ENCODE peak calls at places on chromosomes 3 and 15, in eight cellular contexts. S, X, R, B, C, F, A and K are unnamed samples.
A peak's percentile ranks its signal among the peaks of the same experiment; 100 is the strongest.

GRCh38 chr3:27345493-27345892 is 23.7 kb downstream of the NEK10 start:
- DNase-seq in B (no peak), X (no peak), R (peak; percentile 48), F (no peak), A (no peak), C (no peak), S (no peak), K (no peak)

GRCh38 chr3:102741694-102742093 is 306.9 kb downstream of the ZPLD1 start:
- DNase-seq in X (no peak), C (no peak), R (no peak), F (no peak), S (no peak), B (no peak), A (no peak), K (no peak)

GRCh38 chr3:9064853-9065252 is 101.6 kb upstream of the RAD18 start:
- DNase-seq in R (no peak), A (no peak), X (no peak), C (no peak), S (peak; percentile 12), F (no peak), B (no peak), K (no peak)

GRCh38 chr15:66931768-66932633 is 133.4 kb upstream of the SMAD3 start:
- DNase-seq in C (peak; percentile 52), X (peak; percentile 85), R (peak; percentile 84), B (no peak), F (no peak), S (peak; percentile 72), A (no peak), K (peak; percentile 78)

GRCh38 chr3:9749333-9749662 is 454 bp upstream of the OGG1 start:
- DNase-seq in R (no peak), S (no peak), B (no peak), C (no peak), A (no peak), F (no peak), X (no peak), K (no peak)

GRCh38 chr3:94936023-94936580 is 873.2 kb downstream of the NSUN3 start:
- DNase-seq in S (no peak), A (no peak), F (no peak), R (peak; percentile 69), X (no peak), C (no peak), B (no peak), K (no peak)

GRCh38 chr3:49591615-49592014 is 37.3 kb downstream of the BSN start:
- DNase-seq in B (no peak), C (no peak), R (no peak), A (no peak), X (no peak), F (no peak), S (no peak), K (no peak)

GRCh38 chr15:98384328-98385029 is 263.9 kb upstream of the IGF1R start:
- DNase-seq in B (no peak), A (no peak), C (no peak), R (no peak), F (no peak), S (no peak), X (no peak), K (no peak)

GRCh38 chr3:171791695-171792082 is 18.6 kb downstream of the PLD1 start:
- DNase-seq in S (peak; percentile 19), C (no peak), A (no peak), B (no peak), R (peak; percentile 75), X (no peak), F (no peak), K (no peak)

GRCh38 chr3:13747627-13748026 is 132.2 kb downstream of the WNT7A start:
- DNase-seq in F (no peak), C (no peak), R (no peak), A (no peak), S (no peak), B (no peak), X (no peak), K (no peak)

GRCh38 chr3:13748500-13748899 is 131.4 kb downstream of the WNT7A start:
- DNase-seq in R (no peak), X (no peak), S (no peak), C (no peak), F (no peak), A (no peak), B (no peak), K (no peak)

GRCh38 chr3:13750731-13751130 is 129.1 kb downstream of the WNT7A start:
- DNase-seq in C (no peak), S (no peak), F (no peak), B (no peak), A (no peak), X (no peak), R (no peak), K (no peak)

GRCh38 chr3:13750215-13750614 is 129.7 kb downstream of the WNT7A start:
- DNase-seq in F (no peak), A (no peak), B (no peak), R (no peak), S (no peak), C (no peak), X (no peak), K (no peak)

DNA sequence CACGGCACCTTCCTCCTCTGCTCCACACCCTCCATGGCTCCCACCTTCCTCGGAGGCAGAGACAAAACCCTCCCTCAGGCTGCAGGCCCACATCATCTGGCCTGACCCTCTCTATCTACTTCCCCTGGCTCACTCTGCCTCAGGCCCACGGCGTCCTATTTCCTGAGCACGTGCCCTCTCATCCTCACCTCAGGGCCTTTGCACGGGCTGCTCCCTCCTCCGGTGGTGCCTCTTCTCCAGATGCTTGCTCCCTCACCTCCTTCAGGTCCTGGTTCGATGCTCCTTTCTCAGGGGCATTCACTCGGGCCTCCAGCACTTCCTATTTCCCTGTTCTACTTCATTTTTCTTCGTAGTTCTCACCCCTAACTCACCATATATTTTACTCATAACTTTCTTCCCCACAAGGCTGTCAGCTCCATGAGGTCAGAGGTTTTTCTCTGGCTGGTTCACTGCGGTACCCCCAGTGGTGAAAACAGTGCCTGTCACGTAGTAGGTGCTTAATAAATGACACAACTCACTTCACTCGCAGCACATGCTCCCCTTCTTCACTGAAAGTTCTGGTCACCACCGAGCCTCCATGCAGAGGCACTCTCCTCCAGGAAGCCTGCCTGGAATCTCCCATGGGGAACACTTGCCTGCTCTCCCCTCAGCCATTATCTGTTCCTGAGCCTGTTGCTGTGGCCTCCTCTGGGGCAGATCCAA is 130.7 kb downstream of the WNT7A start:
- DNase-seq in S (no peak), B (no peak), R (no peak), X (no peak), A (no peak), F (no peak), C (no peak), K (no peak)
- TF ChIP-seq EZH2phosphoT487 in S (no peak), B (no peak), R (no peak), X (no peak), A (no peak), F (no peak), C (no peak), K (no peak)

GRCh38 chr3:17588422-17588821 is 154.0 kb downstream of the TBC1D5 start:
- DNase-seq in X (no peak), C (no peak), R (no peak), A (no peak), B (no peak), S (no peak), F (no peak), K (no peak)

GRCh38 chr3:17585561-17586325 is 156.7 kb downstream of the TBC1D5 start:
- DNase-seq in A (no peak), B (no peak), R (no peak), F (no peak), S (no peak), C (no peak), X (peak; percentile 36), K (no peak)

GRCh38 chr3:17589888-17590287 is 152.5 kb downstream of the TBC1D5 start:
- DNase-seq in S (no peak), F (no peak), R (no peak), A (no peak), C (no peak), X (no peak), B (no peak), K (no peak)

GRCh38 chr3:17590465-17590864 is 152.0 kb downstream of the TBC1D5 start:
- DNase-seq in X (no peak), R (no peak), B (no peak), C (no peak), S (no peak), A (no peak), F (no peak), K (no peak)
- H3K9me3 ChIP-seq in X (no peaks in the 10 kb centered on the region), R (no peaks in the 10 kb centered on the region), B (peaks cover 8% of the 10 kb centered on the region), C (no peaks in the 10 kb centered on the region), S (no peaks in the 10 kb centered on the region), A (no peaks in the 10 kb centered on the region), F (peaks cover 6% of the 10 kb centered on the region), K (peaks cover 8% of the 10 kb centered on the region)

GRCh38 chr15:41659855-41660234 is 360 bp upstream of the MGA start:
- DNase-seq in R (no peak), B (no peak), C (no peak), A (no peak), S (no peak), F (no peak), X (no peak), K (no peak)

GRCh38 chr15:41660235-41661077 is at the start of gene MGA:
- DNase-seq in F (peak; percentile 97), S (peak; percentile 98), X (peak; percentile 98), C (peak; percentile 89), B (peak; percentile 98), A (peak; percentile 98), R (peak; percentile 94), K (peak; percentile 97)

GRCh38 chr15:41658689-41659088 is 1.5 kb upstream of the MGA start:
- DNase-seq in R (no peak), C (no peak), S (no peak), F (no peak), A (no peak), B (no peak), X (no peak), K (no peak)

GRCh38 chr15:41661078-41661528 is 898 bp downstream of the MGA start:
- DNase-seq in S (no peak), A (peak; percentile 10), B (no peak), X (no peak), C (no peak), F (peak; percentile 23), R (peak; percentile 41), K (no peak)

GRCh38 chr15:41659190-41659589 is 1.0 kb upstream of the MGA start:
- DNase-seq in A (no peak), R (no peak), X (no peak), S (no peak), C (no peak), F (no peak), B (no peak), K (no peak)
- H3K4me2 ChIP-seq in A (no peak overlapping the region), R (no peak overlapping the region), X (peak overlapping the region; percentile 78), S (no peak overlapping the region), C (no peak overlapping the region), F (no peak overlapping the region), B (no peak overlapping the region), K (peak overlapping the region; percentile 78)

DNA sequence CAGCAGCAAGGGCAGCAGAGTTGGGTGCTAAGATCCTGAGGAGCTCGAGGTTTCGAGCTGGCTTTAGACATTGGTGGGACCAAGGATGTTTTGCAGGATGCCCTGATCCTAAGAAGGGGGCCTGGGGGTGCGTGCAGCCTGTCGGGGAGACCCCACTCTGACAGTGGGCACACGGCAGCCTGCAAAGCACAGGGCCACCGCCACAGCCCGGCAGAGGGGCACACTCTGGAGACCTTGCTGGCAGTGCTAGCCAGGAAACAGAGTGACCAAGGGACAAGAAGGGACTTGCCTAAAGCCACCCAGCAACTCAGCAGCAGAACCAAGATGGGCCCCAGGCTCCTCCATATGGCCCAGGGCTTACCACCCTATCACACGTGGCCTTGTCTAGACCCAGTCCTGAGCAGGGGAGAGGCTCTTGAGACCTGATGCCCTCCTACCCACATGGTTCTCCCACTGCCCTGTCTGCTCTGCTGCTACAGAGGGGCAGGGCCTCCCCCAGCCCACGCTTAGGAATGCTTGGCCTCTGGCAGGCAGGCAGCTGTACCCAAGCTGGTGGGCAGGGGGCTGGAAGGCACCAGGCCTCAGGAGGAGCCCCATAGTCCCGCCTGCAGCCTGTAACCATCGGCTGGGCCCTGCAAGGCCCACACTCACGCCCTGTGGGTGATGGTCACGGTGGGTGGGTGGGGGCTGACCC is 18.8 kb downstream of the SEC61A1 start:
- DNase-seq in C (no peak), B (no peak), X (no peak), A (no peak), R (no peak), F (no peak), S (no peak), K (no peak)
- TF ChIP-seq EZH2phosphoT487 in C (no peak), B (no peak), X (no peak), A (no peak), R (no peak), F (no peak), S (no peak), K (no peak)